ENCODE peak calls at places on chromosomes 5 and 9, in nine cellular contexts. C is stimulated activated CD8-positive, alpha-beta memory T cell treated with anti-CD3 and anti-CD28 coated beads, Interleukin-12 subunit alpha, Interleukin-12 subunit beta, amount 100 ng/mL, for 4 hours; V is CD8-positive, alpha-beta T cell; W is activated T-cell treated with anti-CD3 and anti-CD28 coated beads, Interleukin-2, amount 50 U/mL, for 24 hours; E is ELR; H is neuronal stem cell; Q is Daoy; X is adipocyte; M is activated gamma-delta T cell treated with Interleukin-2 at 50 U/mL for 16 hours. A is an unnamed sample.

GRCh38 chr5:160837749-160838593 is 14.0 kb downstream of the ATP10B start:
- DNase-seq in M (no peak), Q (no peak), C (no peak), W (no peak), E (no peak), V (no peak), H (no peak), X (no peak), A (no peak)

GRCh38 chr5:114192108-114192507 is 169.8 kb upstream of the KCNN2 start:
- DNase-seq in E (peak; percentile 96), X (peak; percentile 15), H (no peak), W (no peak), Q (peak; percentile 28), M (no peak), C (no peak), V (no peak), A (no peak)

GRCh38 chr9:136538599-136539426 is 7.0 kb downstream of the NOTCH1 start:
- DNase-seq in C (no peak), H (no peak), E (no peak), X (no peak), M (peak; percentile 42), V (peak; percentile 70), Q (no peak), W (peak; percentile 78), A (no peak)

GRCh38 chr5:94094793-94095441 is 353.5 kb upstream of the POU5F2 start:
- DNase-seq in M (no peak), Q (no peak), C (no peak), X (no peak), H (no peak), V (no peak), E (peak; percentile 6), W (no peak), A (no peak)

GRCh38 chr5:149936700-149937091 is 7.9 kb downstream of the PDE6A start:
- DNase-seq in V (no peak), Q (no peak), C (no peak), M (no peak), E (peak; percentile 42), H (no peak), W (no peak), X (no peak), A (no peak)

GRCh38 chr5:94646758-94647157 is 28.3 kb downstream of the SLF1 start:
- DNase-seq in V (no peak), M (no peak), W (no peak), E (no peak), C (no peak), X (no peak), H (no peak), Q (no peak), A (no peak)

GRCh38 chr5:17763301-17763700 is 129.0 kb downstream of the TAF11L14 start:
- DNase-seq in H (no peak), Q (peak; percentile 23), E (no peak), C (no peak), X (peak; percentile 29), W (no peak), M (no peak), V (no peak), A (no peak)

GRCh38 chr5:79849061-79849460 is 142.0 kb downstream of the MTX3 start:
- DNase-seq in E (no peak), Q (no peak), M (no peak), X (no peak), H (no peak), W (no peak), V (no peak), C (no peak), A (no peak)

A was measured in aorta.